ENCODE peak calls at places on chromosome 14, in four cellular contexts. T, Y, M and F are unnamed samples.

GRCh38 chr14:92624764-92625163 is 111.2 kb downstream of the RIN3 start:
- DNase-seq in T (no peak), M (no peak), Y (no peak), F (no peak)

GRCh38 chr14:56659361-56659760 is 79.8 kb downstream of the TMEM260 start:
- DNase-seq in T (no peak), Y (no peak), M (no peak), F (no peak)

GRCh38 chr14:69342928-69343525 is 55.1 kb downstream of the ERH start:
- DNase-seq in T (peak), Y (no peak), M (peak), F (no peak)

GRCh38 chr14:99480856-99481744 is at the start of the genes CCNK and SETD3:
- DNase-seq in T (peak), M (peak), Y (peak), F (peak)

GRCh38 chr14:36660736-36661505 is 739 bp upstream of the PAX9 start:
- DNase-seq in Y (no peak), M (no peak), T (no peak), F (no peak)

GRCh38 chr14:95025941-95026340 is 131.4 kb downstream of the DICER1 start:
- DNase-seq in T (no peak), Y (no peak), M (no peak), F (no peak)

GRCh38 chr14:60786905-60787304 is 52.3 kb downstream of the MNAT1 start:
- DNase-seq in Y (no peak), M (no peak), T (no peak), F (no peak)

GRCh38 chr14:82533351-82533750 is 999.7 kb upstream of the SEL1L start:
- DNase-seq in T (no peak), M (no peak), Y (no peak), F (no peak)

GRCh38 chr14:99412122-99413061 is 68.3 kb downstream of the SETD3 start:
- DNase-seq in Y (peak), T (no peak), M (no peak), F (no peak)

GRCh38 chr14:105927094-105927475 is 400.7 kb downstream of the TMEM121 start:
- DNase-seq in Y (peak), T (no peak), M (no peak), F (no peak)

GRCh38 chr14:105364100-105364708 is 34.1 kb upstream of the TEX22 start:
- DNase-seq in T (peak), Y (no peak), M (no peak), F (no peak)

GRCh38 chr14:102645746-102646440 is 53.4 kb downstream of the RCOR1 start:
- DNase-seq in T (no peak), M (no peak), Y (no peak), F (no peak)
- TF ChIP-seq POLR2A in T (no peak), M (no peak), Y (no peak), F (no peak)

GRCh38 chr14:49861581-49861922 is 9.0 kb upstream of the NEMF start:
- DNase-seq in Y (peak), M (peak), T (peak), F (no peak)
- TF ChIP-seq POLR2A in Y (peak), M (no peak), T (no peak), F (peak)

DNA sequence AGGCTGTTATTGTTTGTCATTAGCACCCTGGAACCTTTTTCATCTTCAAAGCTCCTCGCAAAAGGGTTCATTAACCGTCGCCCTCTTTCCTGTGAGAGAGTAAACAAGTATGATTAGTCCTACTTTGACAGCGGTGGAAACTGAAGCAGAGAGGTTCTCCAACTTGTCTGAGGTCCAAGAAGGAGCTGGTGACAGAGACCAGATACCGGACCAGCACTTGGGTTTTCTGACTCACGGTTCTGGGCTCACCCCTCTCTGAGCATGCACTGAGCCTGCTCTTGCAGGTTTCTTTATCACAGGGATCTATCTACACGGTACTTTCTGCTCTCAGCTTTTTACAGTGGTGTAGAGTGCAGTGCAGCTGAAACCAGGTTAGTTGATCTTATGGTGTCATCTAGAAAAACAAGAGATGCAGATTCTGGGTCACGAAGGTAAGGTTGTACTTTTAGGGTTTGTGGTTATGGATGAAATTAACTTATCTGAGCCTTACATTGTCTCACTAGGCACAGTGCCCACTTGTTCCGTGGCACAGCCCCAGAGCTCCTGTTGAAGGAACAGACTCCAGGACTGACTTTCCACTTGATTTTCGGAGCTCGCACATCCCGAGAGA is 62.1 kb downstream of the PPP2R5C start:
- DNase-seq in Y (no peak), M (peak), T (peak), F (no peak)
- TF ChIP-seq POLR2A in Y (no peak), M (no peak), T (no peak), F (no peak)

GRCh38 chr14:63922696-63923421 is 70.1 kb downstream of the SYNE2 start:
- DNase-seq in M (no peak), T (peak), Y (no peak), F (no peak)
- TF ChIP-seq POLR2A in M (no peak), T (no peak), Y (no peak), F (no peak)

DNA sequence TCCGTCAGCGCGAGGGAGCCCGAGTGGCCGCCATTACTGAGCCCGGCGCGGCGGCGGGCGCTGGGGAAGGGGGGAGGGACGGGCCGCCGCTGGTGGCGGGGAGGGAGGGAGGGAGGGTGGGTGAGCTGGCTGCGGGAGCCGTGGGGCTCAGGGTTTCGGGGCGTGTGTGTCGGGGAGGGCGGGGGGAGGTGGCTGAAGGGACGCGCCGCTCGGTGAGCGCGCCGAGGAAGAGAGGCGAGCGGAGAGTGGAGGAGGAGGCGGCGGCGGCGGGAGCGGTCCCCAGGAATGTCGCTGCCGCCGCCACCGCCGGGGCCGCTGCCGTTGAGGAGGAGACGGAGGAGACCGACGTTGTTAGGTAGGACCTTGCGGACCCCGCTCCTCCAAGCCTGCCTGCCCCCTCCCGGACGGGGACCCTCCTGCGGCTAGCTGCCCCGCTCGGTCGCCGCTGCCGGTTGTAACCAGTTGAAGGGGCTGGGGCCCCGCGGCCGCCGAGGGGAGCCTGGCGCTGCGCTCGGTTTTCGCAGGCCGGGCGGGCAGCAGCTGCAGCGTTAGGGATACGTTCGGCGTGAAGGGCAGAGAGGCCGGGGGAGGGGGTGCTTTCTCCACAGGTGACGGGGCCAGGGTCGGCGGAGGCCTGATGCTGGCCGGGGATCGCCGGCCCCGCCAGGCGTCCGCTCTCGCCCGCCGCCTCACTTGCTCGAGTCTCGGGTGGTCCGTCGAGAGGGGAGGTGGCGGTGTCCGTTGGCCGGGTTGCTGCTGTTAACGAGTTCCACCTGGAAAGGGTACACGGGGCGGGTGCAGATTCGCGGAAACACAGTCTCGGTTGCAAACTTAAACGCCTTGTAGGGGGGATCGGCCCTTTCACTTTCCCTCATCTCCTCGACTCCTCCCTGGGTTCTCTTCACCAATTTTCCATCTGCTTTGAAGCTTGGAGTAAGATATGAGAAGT is at the start of gene ARHGAP5:
- DNase-seq in M (no peak), Y (no peak), T (peak), F (peak)
- TF ChIP-seq POLR2A in M (no peak), Y (no peak), T (no peak), F (peak)

GRCh38 chr14:35380794-35381193 is 23.8 kb downstream of the NFKBIA start:
- DNase-seq in T (no peak), M (no peak), Y (no peak), F (no peak)
- TF ChIP-seq POLR2A in T (no peak), M (no peak), Y (no peak), F (no peak)

GRCh38 chr14:90381011-90381790 is 15.6 kb upstream of the CALM1 start:
- DNase-seq in M (peak), Y (peak), T (peak), F (no peak)
- TF ChIP-seq POLR2A in M (no peak), Y (no peak), T (no peak), F (no peak)